ENCODE peak calls at places on chromosomes 6 and 20, in nine cellular contexts. One of them, this sample, is unnamed.

GRCh38 chr6:96900873-96901272 is 3.2 kb upstream of the NDUFAF4 start:
- DNase-seq in fibroblast of pulmonary artery: no peak
- DNase-seq in heart right ventricle: no peak
- DNase-seq in uterus: no peak
- DNase-seq in choroid plexus epithelial cell: no peak
- DNase-seq in fibroblast of lung: no peak
- DNase-seq in AG09309: no peak
- DNase-seq in pancreas: no peak
- DNase-seq in HFFc6: no peak
- DNase-seq in this sample: no peak

GRCh38 chr6:9632026-9632425 is 782.8 kb downstream of the TFAP2A start:
- DNase-seq in fibroblast of pulmonary artery: no peak
- DNase-seq in heart right ventricle: no peak
- DNase-seq in uterus: no peak
- DNase-seq in choroid plexus epithelial cell: no peak
- DNase-seq in fibroblast of lung: no peak
- DNase-seq in AG09309: no peak
- DNase-seq in pancreas: no peak
- DNase-seq in HFFc6: no peak
- DNase-seq in this sample: no peak

GRCh38 chr6:143279385-143279784 is 171.1 kb downstream of the ADAT2 start:
- DNase-seq in fibroblast of pulmonary artery: peak
- DNase-seq in heart right ventricle: no peak
- DNase-seq in uterus: no peak
- DNase-seq in choroid plexus epithelial cell: peak
- DNase-seq in fibroblast of lung: peak
- DNase-seq in AG09309: no peak
- DNase-seq in pancreas: no peak
- DNase-seq in HFFc6: no peak
- DNase-seq in this sample: no peak

GRCh38 chr6:114989279-114989964 is 646.6 kb upstream of the HS3ST5 start:
- DNase-seq in fibroblast of pulmonary artery: no peak
- DNase-seq in heart right ventricle: no peak
- DNase-seq in uterus: no peak
- DNase-seq in choroid plexus epithelial cell: no peak
- DNase-seq in fibroblast of lung: no peak
- DNase-seq in AG09309: no peak
- DNase-seq in pancreas: no peak
- DNase-seq in HFFc6: no peak
- DNase-seq in this sample: no peak

GRCh38 chr20:57672164-57672563 is 37.7 kb downstream of the PMEPA1 start:
- DNase-seq in fibroblast of pulmonary artery: no peak
- DNase-seq in heart right ventricle: peak
- DNase-seq in uterus: peak
- DNase-seq in choroid plexus epithelial cell: no peak
- DNase-seq in fibroblast of lung: peak
- DNase-seq in AG09309: no peak
- DNase-seq in pancreas: no peak
- DNase-seq in HFFc6: no peak
- DNase-seq in this sample: no peak

GRCh38 chr20:35715611-35716010 is 16.4 kb downstream of the ROMO1 start:
- DNase-seq in fibroblast of pulmonary artery: no peak
- DNase-seq in heart right ventricle: no peak
- DNase-seq in uterus: no peak
- DNase-seq in choroid plexus epithelial cell: no peak
- DNase-seq in fibroblast of lung: no peak
- DNase-seq in AG09309: no peak
- DNase-seq in pancreas: no peak
- DNase-seq in HFFc6: no peak
- DNase-seq in this sample: no peak

GRCh38 chr6:32128751-32129296 is 778 bp upstream of the ATF6B start:
- DNase-seq in fibroblast of pulmonary artery: no peak
- DNase-seq in heart right ventricle: no peak
- DNase-seq in uterus: no peak
- DNase-seq in choroid plexus epithelial cell: no peak
- DNase-seq in fibroblast of lung: no peak
- DNase-seq in AG09309: no peak
- DNase-seq in pancreas: no peak
- DNase-seq in HFFc6: no peak
- DNase-seq in this sample: no peak

GRCh38 chr20:62363920-62364851 is 2.9 kb downstream of the LAMA5 start:
- DNase-seq in fibroblast of pulmonary artery: peak
- DNase-seq in heart right ventricle: peak
- DNase-seq in uterus: peak
- DNase-seq in choroid plexus epithelial cell: no peak
- DNase-seq in fibroblast of lung: peak
- DNase-seq in AG09309: no peak
- DNase-seq in pancreas: peak
- DNase-seq in HFFc6: no peak
- DNase-seq in this sample: no peak

GRCh38 chr20:25218109-25218486 is 22.6 kb downstream of the ENTPD6 start:
- DNase-seq in fibroblast of pulmonary artery: no peak
- DNase-seq in heart right ventricle: no peak
- DNase-seq in uterus: peak
- DNase-seq in choroid plexus epithelial cell: no peak
- DNase-seq in fibroblast of lung: no peak
- DNase-seq in AG09309: no peak
- DNase-seq in pancreas: no peak
- DNase-seq in HFFc6: no peak
- DNase-seq in this sample: no peak

GRCh38 chr6:123036663-123037062 is 40.6 kb downstream of the CLVS2 start:
- DNase-seq in fibroblast of pulmonary artery: no peak
- DNase-seq in heart right ventricle: no peak
- DNase-seq in uterus: no peak
- DNase-seq in choroid plexus epithelial cell: no peak
- DNase-seq in fibroblast of lung: no peak
- DNase-seq in AG09309: no peak
- DNase-seq in pancreas: no peak
- DNase-seq in HFFc6: no peak
- DNase-seq in this sample: no peak

GRCh38 chr20:57416296-57417022 is 25.3 kb downstream of the RBM38 start:
- DNase-seq in fibroblast of pulmonary artery: no peak
- DNase-seq in heart right ventricle: no peak
- DNase-seq in uterus: no peak
- DNase-seq in choroid plexus epithelial cell: no peak
- DNase-seq in fibroblast of lung: no peak
- DNase-seq in AG09309: no peak
- DNase-seq in pancreas: no peak
- DNase-seq in HFFc6: no peak
- DNase-seq in this sample: no peak

GRCh38 chr6:36075656-36076055 is 48.0 kb downstream of the MAPK14 start:
- DNase-seq in fibroblast of pulmonary artery: no peak
- DNase-seq in heart right ventricle: no peak
- DNase-seq in uterus: no peak
- DNase-seq in choroid plexus epithelial cell: no peak
- DNase-seq in fibroblast of lung: no peak
- DNase-seq in AG09309: no peak
- DNase-seq in pancreas: no peak
- DNase-seq in HFFc6: no peak
- DNase-seq in this sample: no peak

GRCh38 chr6:122330315-122330714 is 69.1 kb upstream of the HSF2 start:
- DNase-seq in fibroblast of pulmonary artery: no peak
- DNase-seq in heart right ventricle: no peak
- DNase-seq in uterus: no peak
- DNase-seq in choroid plexus epithelial cell: no peak
- DNase-seq in fibroblast of lung: no peak
- DNase-seq in AG09309: no peak
- DNase-seq in pancreas: no peak
- DNase-seq in HFFc6: no peak
- DNase-seq in this sample: no peak

GRCh38 chr6:28525496-28526039 is at the start of gene GPX5:
- DNase-seq in fibroblast of pulmonary artery: no peak
- DNase-seq in heart right ventricle: no peak
- DNase-seq in uterus: no peak
- DNase-seq in choroid plexus epithelial cell: no peak
- DNase-seq in fibroblast of lung: peak
- DNase-seq in AG09309: no peak
- DNase-seq in pancreas: no peak
- DNase-seq in HFFc6: no peak
- DNase-seq in this sample: no peak

GRCh38 chr20:63947638-63948456 is 8.4 kb downstream of the UCKL1 start:
- DNase-seq in fibroblast of pulmonary artery: no peak
- DNase-seq in heart right ventricle: peak
- DNase-seq in uterus: no peak
- DNase-seq in choroid plexus epithelial cell: no peak
- DNase-seq in fibroblast of lung: no peak
- DNase-seq in AG09309: no peak
- DNase-seq in pancreas: no peak
- DNase-seq in HFFc6: no peak
- DNase-seq in this sample: no peak

GRCh38 chr6:26501482-26501986 is 1.4 kb downstream of the BTN1A1 start:
- DNase-seq in fibroblast of pulmonary artery: peak
- DNase-seq in heart right ventricle: peak
- DNase-seq in uterus: no peak
- DNase-seq in choroid plexus epithelial cell: peak
- DNase-seq in fibroblast of lung: peak
- DNase-seq in AG09309: no peak
- DNase-seq in pancreas: no peak
- DNase-seq in HFFc6: no peak
- DNase-seq in this sample: no peak

GRCh38 chr6:46901747-46902362 is 19.9 kb downstream of the ADGRF5 start:
- DNase-seq in fibroblast of pulmonary artery: peak
- DNase-seq in heart right ventricle: no peak
- DNase-seq in uterus: no peak
- DNase-seq in choroid plexus epithelial cell: peak
- DNase-seq in fibroblast of lung: no peak
- DNase-seq in AG09309: no peak
- DNase-seq in pancreas: no peak
- DNase-seq in HFFc6: no peak
- DNase-seq in this sample: no peak

GRCh38 chr6:129667621-129668020 is 42.4 kb downstream of the ARHGAP18 start:
- DNase-seq in fibroblast of pulmonary artery: peak
- DNase-seq in heart right ventricle: no peak
- DNase-seq in uterus: no peak
- DNase-seq in choroid plexus epithelial cell: peak
- DNase-seq in fibroblast of lung: peak
- DNase-seq in AG09309: no peak
- DNase-seq in pancreas: peak
- DNase-seq in HFFc6: peak
- DNase-seq in this sample: no peak

GRCh38 chr20:52614036-52614863 is 357.9 kb upstream of the TSHZ2 start:
- DNase-seq in fibroblast of pulmonary artery: no peak
- DNase-seq in heart right ventricle: no peak
- DNase-seq in uterus: no peak
- DNase-seq in choroid plexus epithelial cell: no peak
- DNase-seq in fibroblast of lung: peak
- DNase-seq in AG09309: no peak
- DNase-seq in pancreas: no peak
- DNase-seq in HFFc6: no peak
- DNase-seq in this sample: no peak

GRCh38 chr6:83592770-83593394 is 80.5 kb downstream of the PRSS35 start:
- DNase-seq in fibroblast of pulmonary artery: peak
- DNase-seq in heart right ventricle: no peak
- DNase-seq in uterus: no peak
- DNase-seq in choroid plexus epithelial cell: peak
- DNase-seq in fibroblast of lung: peak
- DNase-seq in AG09309: no peak
- DNase-seq in pancreas: no peak
- DNase-seq in HFFc6: peak
- DNase-seq in this sample: no peak
- TF ChIP-seq CTCF in fibroblast of pulmonary artery: peak
- TF ChIP-seq CTCF in heart right ventricle: peak
- TF ChIP-seq CTCF in uterus: no peak
- TF ChIP-seq CTCF in choroid plexus epithelial cell: peak
- TF ChIP-seq CTCF in fibroblast of lung: peak
- TF ChIP-seq CTCF in AG09309: peak
- TF ChIP-seq CTCF in pancreas: no peak
- TF ChIP-seq CTCF in HFFc6: peak
- TF ChIP-seq CTCF in this sample: peak

GRCh38 chr6:66986940-66987339 is 1279.9 kb upstream of the EYS start:
- DNase-seq in fibroblast of pulmonary artery: no peak
- DNase-seq in heart right ventricle: no peak
- DNase-seq in uterus: no peak
- DNase-seq in choroid plexus epithelial cell: no peak
- DNase-seq in fibroblast of lung: no peak
- DNase-seq in AG09309: no peak
- DNase-seq in pancreas: no peak
- DNase-seq in HFFc6: no peak
- DNase-seq in this sample: no peak
- TF ChIP-seq CTCF in fibroblast of pulmonary artery: no peak
- TF ChIP-seq CTCF in heart right ventricle: no peak
- TF ChIP-seq CTCF in uterus: no peak
- TF ChIP-seq CTCF in choroid plexus epithelial cell: no peak
- TF ChIP-seq CTCF in fibroblast of lung: no peak
- TF ChIP-seq CTCF in AG09309: no peak
- TF ChIP-seq CTCF in pancreas: no peak
- TF ChIP-seq CTCF in HFFc6: no peak
- TF ChIP-seq CTCF in this sample: no peak

DNA sequence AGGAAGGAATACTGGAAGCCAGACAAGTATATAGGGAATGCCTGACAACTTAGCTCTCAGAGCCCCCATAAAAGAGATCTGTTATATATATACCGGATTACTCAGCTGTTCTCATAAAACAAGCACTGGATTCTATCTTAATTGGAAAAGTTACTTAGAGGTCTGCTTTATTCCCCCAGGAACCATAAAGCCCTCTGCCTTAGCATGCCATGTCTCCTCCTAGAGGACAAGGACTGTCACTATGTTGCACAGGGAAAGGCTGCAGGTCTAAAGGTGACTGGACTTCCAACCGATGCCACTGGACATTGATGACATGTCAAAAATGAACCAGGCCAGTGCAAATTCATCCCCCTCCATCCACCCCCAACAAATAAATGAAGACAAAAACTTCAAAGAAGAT is 6.4 kb downstream of the EXOC2 start:
- DNase-seq in fibroblast of pulmonary artery: no peak
- DNase-seq in heart right ventricle: no peak
- DNase-seq in uterus: no peak
- DNase-seq in choroid plexus epithelial cell: no peak
- DNase-seq in fibroblast of lung: no peak
- DNase-seq in AG09309: no peak
- DNase-seq in pancreas: no peak
- DNase-seq in HFFc6: peak
- DNase-seq in this sample: no peak
- TF ChIP-seq CTCF in fibroblast of pulmonary artery: peak
- TF ChIP-seq CTCF in heart right ventricle: peak
- TF ChIP-seq CTCF in uterus: no peak
- TF ChIP-seq CTCF in choroid plexus epithelial cell: peak
- TF ChIP-seq CTCF in fibroblast of lung: peak
- TF ChIP-seq CTCF in AG09309: peak
- TF ChIP-seq CTCF in pancreas: no peak
- TF ChIP-seq CTCF in HFFc6: peak
- TF ChIP-seq CTCF in this sample: peak

DNA sequence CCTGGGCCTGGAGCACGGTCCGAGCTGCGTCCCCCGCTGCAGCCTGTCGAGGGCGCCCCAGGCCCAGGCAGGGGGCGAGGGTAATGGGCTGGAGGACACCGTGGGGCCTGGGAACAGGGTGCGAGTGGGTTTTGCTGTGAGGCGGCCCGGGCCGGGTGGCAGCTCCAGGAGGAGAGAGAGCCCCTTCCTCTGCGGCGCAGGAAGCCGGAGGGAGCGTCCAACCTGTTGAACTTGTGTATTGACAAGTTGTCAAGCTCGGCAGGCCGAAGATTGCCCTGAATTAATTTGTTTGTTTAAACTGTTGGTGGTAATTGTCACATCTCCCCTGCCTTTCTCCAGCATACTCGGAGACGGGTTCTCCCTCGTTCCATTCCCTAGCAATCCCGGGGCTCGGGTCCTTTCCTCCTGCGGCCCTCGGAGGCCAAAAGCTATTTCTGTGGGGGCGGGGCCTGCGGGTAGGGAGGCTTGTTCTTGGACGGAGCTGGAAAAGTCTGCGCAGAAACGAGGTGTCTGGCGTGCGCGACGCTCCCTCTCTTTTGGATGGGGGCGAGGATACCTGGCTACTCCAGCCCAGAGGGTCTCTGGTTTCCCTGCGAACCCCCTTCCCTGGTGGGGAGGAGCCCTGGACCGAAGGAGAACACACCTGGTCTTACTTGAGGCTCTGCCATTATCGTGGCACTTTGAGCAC is 9.9 kb downstream of the NR2E1 start:
- DNase-seq in fibroblast of pulmonary artery: no peak
- DNase-seq in heart right ventricle: no peak
- DNase-seq in uterus: no peak
- DNase-seq in choroid plexus epithelial cell: no peak
- DNase-seq in fibroblast of lung: no peak
- DNase-seq in AG09309: no peak
- DNase-seq in pancreas: peak
- DNase-seq in HFFc6: no peak
- DNase-seq in this sample: peak
- TF ChIP-seq CTCF in fibroblast of pulmonary artery: no peak
- TF ChIP-seq CTCF in heart right ventricle: no peak
- TF ChIP-seq CTCF in uterus: no peak
- TF ChIP-seq CTCF in choroid plexus epithelial cell: no peak
- TF ChIP-seq CTCF in fibroblast of lung: no peak
- TF ChIP-seq CTCF in AG09309: no peak
- TF ChIP-seq CTCF in pancreas: peak
- TF ChIP-seq CTCF in HFFc6: no peak
- TF ChIP-seq CTCF in this sample: peak

This sample was measured in osteocyte.